ENCODE peak calls at places on chromosome 7, in ten cellular contexts. I is left lung, V is upper lobe of right lung, W is endodermal cell, Q is breast epithelium, M is cardiac muscle cell, L is thoracic aorta, H is ovary, X is sigmoid colon, Y is psoas muscle. U is an unnamed sample.

GRCh38 chr7:31004393-31004792 is 40.6 kb downstream of the GHRHR start:
- DNase-seq in Y (no peak), L (no peak), V (no peak), I (no peak), W (no peak), M (no peak), H (no peak), X (peak), Q (no peak), U (no peak)

GRCh38 chr7:151025924-151026671 is 1.8 kb upstream of the ATG9B start:
- DNase-seq in H (no peak), Y (no peak), Q (no peak), X (no peak), L (no peak), M (no peak), V (no peak), W (no peak), I (peak), U (no peak)

GRCh38 chr7:134276951-134277350 is 39.8 kb downstream of the SLC35B4 start:
- DNase-seq in M (peak), L (no peak), I (no peak), H (no peak), Q (no peak), W (no peak), X (no peak), V (no peak), Y (no peak), U (no peak)

GRCh38 chr7:140242057-140243031 is 65.6 kb upstream of the KDM7A start:
- DNase-seq in M (no peak), X (no peak), W (peak), Q (no peak), H (no peak), I (peak), Y (no peak), L (no peak), V (no peak), U (peak)

GRCh38 chr7:151800861-151801260 is 76.1 kb downstream of the PRKAG2 start:
- DNase-seq in Q (no peak), X (no peak), Y (no peak), H (no peak), I (peak), L (no peak), W (no peak), M (no peak), V (peak), U (no peak)

GRCh38 chr7:66497346-66497745 is 131.3 kb upstream of the KCTD7 start:
- DNase-seq in X (peak), W (no peak), I (no peak), M (no peak), L (no peak), V (peak), Y (no peak), H (no peak), Q (no peak), U (no peak)

GRCh38 chr7:43646603-43647313 is 63.9 kb downstream of the STK17A start:
- DNase-seq in M (peak), W (no peak), I (no peak), V (no peak), L (no peak), Q (no peak), X (no peak), Y (no peak), H (no peak), U (no peak)

GRCh38 chr7:142438235-142438922 is 180.5 kb upstream of the PRSS58 start:
- DNase-seq in I (peak), H (no peak), L (no peak), V (no peak), Y (no peak), X (no peak), Q (no peak), M (peak), W (peak), U (peak)

GRCh38 chr7:68787586-68787985 is 810.7 kb upstream of the AUTS2 start:
- DNase-seq in M (no peak), Y (no peak), W (no peak), Q (no peak), H (no peak), V (no peak), X (no peak), L (no peak), I (no peak), U (no peak)

GRCh38 chr7:116153050-116153449 is 57.3 kb upstream of the TES start:
- DNase-seq in L (no peak), Y (no peak), M (no peak), W (no peak), Q (no peak), I (no peak), V (no peak), X (no peak), H (no peak), U (no peak)

GRCh38 chr7:127628445-127628844 is 10.5 kb upstream of the PAX4 start:
- DNase-seq in X (no peak), Y (no peak), L (no peak), V (no peak), W (peak), H (no peak), I (no peak), Q (no peak), M (no peak), U (no peak)

GRCh38 chr7:24401628-24402593 is 117.9 kb downstream of the NPY start:
- DNase-seq in H (no peak), Y (no peak), V (no peak), W (no peak), M (peak), X (no peak), L (no peak), I (no peak), Q (no peak), U (no peak)

GRCh38 chr7:481219-481930 is 38.3 kb downstream of the PDGFA start:
- DNase-seq in I (no peak), Y (no peak), L (no peak), H (no peak), Q (no peak), W (no peak), V (peak), X (peak), M (no peak), U (no peak)

GRCh38 chr7:93117852-93118530 is at the start of gene SAMD9:
- DNase-seq in Q (no peak), W (no peak), H (peak), V (no peak), Y (no peak), M (peak), I (no peak), L (peak), X (peak), U (peak)

GRCh38 chr7:93119191-93119905 is 1.6 kb upstream of the SAMD9 start:
- DNase-seq in M (no peak), X (no peak), W (peak), I (no peak), L (no peak), Q (no peak), H (no peak), V (no peak), Y (no peak), U (no peak)

GRCh38 chr7:93120981-93121549 is 3.3 kb upstream of the SAMD9 start:
- DNase-seq in L (no peak), Q (no peak), V (no peak), X (no peak), I (peak), W (no peak), Y (no peak), M (no peak), H (no peak), U (no peak)

GRCh38 chr7:93115796-93116195 is 2.0 kb downstream of the SAMD9 start:
- DNase-seq in I (peak), V (no peak), H (no peak), W (no peak), X (no peak), L (no peak), M (peak), Y (no peak), Q (no peak), U (no peak)

GRCh38 chr7:93117327-93117726 is 452 bp downstream of the SAMD9 start:
- DNase-seq in Q (no peak), M (peak), V (no peak), H (no peak), W (no peak), L (no peak), I (no peak), X (no peak), Y (no peak), U (no peak)
- H3K4me3 ChIP-seq in Q (peak), M (no peak), V (peak), H (peak), W (no peak), L (peak), I (peak), X (peak), Y (peak), U (no peak)

DNA sequence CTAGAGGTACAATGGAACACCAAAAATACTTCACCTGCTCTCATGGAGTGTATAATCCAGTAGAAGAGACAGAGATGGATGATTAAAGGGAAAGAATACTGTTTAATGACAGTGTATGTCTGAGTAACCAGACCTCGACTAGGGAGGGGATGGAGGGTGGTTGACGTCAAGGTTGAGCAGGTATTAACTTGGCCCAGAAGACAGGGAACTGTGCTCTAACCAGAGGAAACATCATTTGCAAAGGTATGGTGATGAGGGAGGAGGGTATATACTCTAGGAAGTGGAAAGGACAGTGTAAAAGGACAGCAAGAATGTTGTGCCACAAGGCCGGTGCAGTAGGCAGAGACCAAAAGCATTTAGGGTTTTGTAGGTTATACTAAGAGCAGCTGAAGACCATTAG is 2.9 kb downstream of the MIOS start:
- DNase-seq in H (no peak), M (no peak), Q (no peak), W (no peak), I (no peak), V (no peak), X (no peak), L (no peak), Y (no peak), U (no peak)
- H3K27ac ChIP-seq in H (no peak), M (no peak), Q (no peak), W (no peak), I (no peak), V (no peak), X (no peak), L (no peak), Y (peak), U (no peak)

GRCh38 chr7:106659369-106659962 is 1.5 kb downstream of the CCDC71L start:
- DNase-seq in I (no peak), W (no peak), V (no peak), L (no peak), Q (no peak), H (no peak), M (no peak), X (no peak), Y (no peak), U (no peak)
- H3K4me3 ChIP-seq in I (peak), W (peak), V (peak), L (peak), Q (peak), H (peak), M (peak), X (peak), Y (peak), U (peak)

DNA sequence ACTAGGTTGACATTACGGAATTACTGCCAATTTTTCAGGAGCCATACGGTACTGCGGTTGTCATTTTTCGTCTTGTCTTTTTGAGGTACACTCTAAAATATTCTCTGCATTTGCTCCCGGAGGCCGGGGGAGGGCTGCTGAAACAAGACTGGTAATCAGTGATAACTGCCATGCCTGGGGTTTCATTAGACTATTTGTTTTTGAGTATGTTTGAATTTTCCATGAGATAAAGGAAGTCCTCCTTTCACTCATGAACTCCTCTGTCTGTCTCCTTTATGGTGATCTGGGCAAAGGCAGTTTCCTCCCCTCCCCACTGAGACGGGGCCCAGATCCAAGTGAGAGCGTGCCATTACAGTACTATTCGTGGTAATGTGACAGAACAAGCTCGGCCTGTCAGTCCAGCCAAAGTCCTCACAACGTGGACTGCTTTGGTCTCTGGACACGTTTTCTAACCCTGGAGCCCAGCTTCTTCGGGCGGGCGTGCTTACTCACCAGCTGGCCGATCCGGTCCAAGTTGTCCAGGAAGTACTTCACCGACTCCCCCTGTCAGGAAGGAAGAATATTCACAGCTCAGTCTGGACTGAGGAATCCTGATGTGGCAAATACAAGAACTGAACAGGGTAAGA is 45.1 kb downstream of the AMZ1 start:
- DNase-seq in X (peak), Y (peak), I (peak), M (peak), H (peak), V (no peak), W (no peak), Q (peak), L (peak), U (peak)
- H3K27ac ChIP-seq in X (peak), Y (peak), I (peak), M (peak), H (peak), V (peak), W (no peak), Q (peak), L (peak), U (no peak)

DNA sequence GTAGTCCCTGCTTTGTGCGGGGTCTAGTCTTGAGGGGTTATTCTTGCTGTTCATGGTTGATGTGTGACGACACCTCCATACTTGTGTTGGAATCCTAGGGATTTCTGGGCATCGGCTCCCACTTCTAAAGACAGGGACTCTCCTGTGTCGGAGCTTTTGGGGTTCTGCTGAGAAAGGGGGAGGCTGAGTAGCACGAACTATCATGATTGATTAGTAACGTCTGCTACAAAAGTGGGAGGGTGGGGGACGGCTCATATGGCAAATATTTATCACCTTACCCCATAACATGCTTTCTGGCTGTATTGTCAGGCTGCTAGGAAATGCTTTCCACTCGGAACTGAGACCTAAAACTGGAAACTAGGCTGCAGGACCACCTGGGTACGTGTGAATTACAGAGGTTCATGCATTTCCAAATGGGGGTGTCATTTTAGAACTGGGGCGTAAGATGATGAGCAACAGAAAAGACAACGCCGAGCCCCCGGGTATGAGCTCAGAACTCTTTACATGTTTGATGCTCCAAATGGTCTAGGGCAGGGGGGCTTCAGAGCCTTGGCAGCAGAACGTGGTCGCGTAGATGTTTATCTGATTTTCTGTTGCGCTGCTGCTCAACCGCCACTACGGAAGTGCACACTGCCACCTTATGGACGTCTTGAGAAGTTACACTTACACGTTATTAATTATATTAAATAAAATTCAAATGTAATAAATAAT is 15.1 kb upstream of the NME8 start:
- DNase-seq in Q (no peak), H (peak), V (no peak), Y (peak), X (peak), I (peak), W (peak), L (no peak), M (peak), U (peak)
- H3K4me3 ChIP-seq in Q (peak), H (peak), V (peak), Y (peak), X (no peak), I (peak), W (no peak), L (peak), M (no peak), U (no peak)

GRCh38 chr7:101884671-101885596 is 67.5 kb downstream of the CUX1 start:
- DNase-seq in Q (no peak), X (no peak), L (no peak), I (no peak), W (no peak), H (no peak), V (no peak), Y (no peak), M (no peak), U (no peak)
- H3K27ac ChIP-seq in Q (no peak), X (peak), L (peak), I (no peak), W (no peak), H (peak), V (no peak), Y (peak), M (peak), U (no peak)

U was measured in body of pancreas.